ENCODE peak calls at places on chromosomes 5 and 9, in six cellular contexts. One of them, this sample, is unnamed.

GRCh38 chr9:114908104-114908621 is 22.2 kb downstream of the TNFSF8 start:
- DNase-seq in anterior cingulate cortex: no peak
- DNase-seq in GDM1: no peak
- DNase-seq in HTR-8/SVneo: peak
- DNase-seq in HL-60: no peak
- DNase-seq in NCI-H226: peak
- DNase-seq in this sample: no peak

GRCh38 chr9:104572612-104573011 is 3.6 kb downstream of the OR13C8 start:
- DNase-seq in anterior cingulate cortex: no peak
- DNase-seq in GDM1: no peak
- DNase-seq in HTR-8/SVneo: no peak
- DNase-seq in HL-60: no peak
- DNase-seq in NCI-H226: no peak
- DNase-seq in this sample: no peak

GRCh38 chr5:62124266-62124665 is 181.7 kb upstream of the KIF2A start:
- DNase-seq in anterior cingulate cortex: no peak
- DNase-seq in GDM1: no peak
- DNase-seq in HTR-8/SVneo: no peak
- DNase-seq in HL-60: no peak
- DNase-seq in NCI-H226: no peak
- DNase-seq in this sample: no peak

GRCh38 chr9:14616188-14616982 is 76.8 kb downstream of the ZDHHC21 start:
- DNase-seq in anterior cingulate cortex: no peak
- DNase-seq in GDM1: no peak
- DNase-seq in HTR-8/SVneo: peak
- DNase-seq in HL-60: no peak
- DNase-seq in NCI-H226: no peak
- DNase-seq in this sample: no peak

GRCh38 chr5:150320048-150320555 is 17.4 kb upstream of the ARSI start:
- DNase-seq in anterior cingulate cortex: no peak
- DNase-seq in GDM1: no peak
- DNase-seq in HTR-8/SVneo: peak
- DNase-seq in HL-60: no peak
- DNase-seq in NCI-H226: peak
- DNase-seq in this sample: no peak

GRCh38 chr9:129126789-129127618 is 15.8 kb downstream of the PTPA start:
- DNase-seq in anterior cingulate cortex: no peak
- DNase-seq in GDM1: no peak
- DNase-seq in HTR-8/SVneo: no peak
- DNase-seq in HL-60: no peak
- DNase-seq in NCI-H226: no peak
- DNase-seq in this sample: no peak

GRCh38 chr9:404229-404628 is 189.6 kb downstream of the DOCK8 start:
- DNase-seq in anterior cingulate cortex: no peak
- DNase-seq in GDM1: no peak
- DNase-seq in HTR-8/SVneo: no peak
- DNase-seq in HL-60: no peak
- DNase-seq in NCI-H226: no peak
- DNase-seq in this sample: no peak

GRCh38 chr5:103587185-103587748 is 24.7 kb upstream of the NUDT12 start:
- DNase-seq in anterior cingulate cortex: no peak
- DNase-seq in GDM1: no peak
- DNase-seq in HTR-8/SVneo: peak
- DNase-seq in HL-60: no peak
- DNase-seq in NCI-H226: peak
- DNase-seq in this sample: no peak

GRCh38 chr9:33233659-33234335 is 6.2 kb upstream of the SPINK4 start:
- DNase-seq in anterior cingulate cortex: no peak
- DNase-seq in GDM1: no peak
- DNase-seq in HTR-8/SVneo: peak
- DNase-seq in HL-60: no peak
- DNase-seq in NCI-H226: peak
- DNase-seq in this sample: no peak

GRCh38 chr9:2018162-2018643 is 3.1 kb downstream of the SMARCA2 start:
- DNase-seq in anterior cingulate cortex: no peak
- DNase-seq in GDM1: no peak
- DNase-seq in HTR-8/SVneo: no peak
- DNase-seq in HL-60: no peak
- DNase-seq in NCI-H226: no peak
- DNase-seq in this sample: no peak

GRCh38 chr9:132108728-132109127 is 29.1 kb upstream of the MED27 start:
- DNase-seq in anterior cingulate cortex: no peak
- DNase-seq in GDM1: no peak
- DNase-seq in HTR-8/SVneo: no peak
- DNase-seq in HL-60: no peak
- DNase-seq in NCI-H226: no peak
- DNase-seq in this sample: no peak

GRCh38 chr5:74919487-74919886 is 53.3 kb upstream of the FAM169A start:
- DNase-seq in anterior cingulate cortex: no peak
- DNase-seq in GDM1: no peak
- DNase-seq in HTR-8/SVneo: peak
- DNase-seq in HL-60: no peak
- DNase-seq in NCI-H226: no peak
- DNase-seq in this sample: peak

GRCh38 chr9:137085918-137086530 is 761 bp upstream of the MAN1B1 start:
- DNase-seq in anterior cingulate cortex: no peak
- DNase-seq in GDM1: no peak
- DNase-seq in HTR-8/SVneo: no peak
- DNase-seq in HL-60: no peak
- DNase-seq in NCI-H226: peak
- DNase-seq in this sample: no peak

GRCh38 chr5:172891716-172892421 is 57.8 kb downstream of the ERGIC1 start:
- DNase-seq in anterior cingulate cortex: no peak
- DNase-seq in GDM1: no peak
- DNase-seq in HTR-8/SVneo: no peak
- DNase-seq in HL-60: no peak
- DNase-seq in NCI-H226: no peak
- DNase-seq in this sample: no peak

GRCh38 chr5:34734321-34734720 is 78.2 kb downstream of the RAI14 start:
- DNase-seq in anterior cingulate cortex: no peak
- DNase-seq in GDM1: no peak
- DNase-seq in HTR-8/SVneo: no peak
- DNase-seq in HL-60: no peak
- DNase-seq in NCI-H226: peak
- DNase-seq in this sample: no peak

GRCh38 chr5:149869266-149869875 is 75.2 kb downstream of the PDE6A start:
- DNase-seq in anterior cingulate cortex: no peak
- DNase-seq in GDM1: no peak
- DNase-seq in HTR-8/SVneo: no peak
- DNase-seq in HL-60: no peak
- DNase-seq in NCI-H226: no peak
- DNase-seq in this sample: no peak

GRCh38 chr9:129868571-129869486 is 33.6 kb downstream of the USP20 start:
- DNase-seq in anterior cingulate cortex: no peak
- DNase-seq in GDM1: no peak
- DNase-seq in HTR-8/SVneo: no peak
- DNase-seq in HL-60: no peak
- DNase-seq in NCI-H226: no peak
- DNase-seq in this sample: no peak

GRCh38 chr5:73388371-73388684 is 60.2 kb downstream of the FOXD1 start:
- DNase-seq in anterior cingulate cortex: no peak
- DNase-seq in GDM1: no peak
- DNase-seq in HTR-8/SVneo: peak
- DNase-seq in HL-60: no peak
- DNase-seq in NCI-H226: no peak
- DNase-seq in this sample: no peak

GRCh38 chr9:19782005-19782404 is 6.8 kb downstream of the SLC24A2 start:
- DNase-seq in anterior cingulate cortex: no peak
- DNase-seq in GDM1: no peak
- DNase-seq in HTR-8/SVneo: no peak
- DNase-seq in HL-60: no peak
- DNase-seq in NCI-H226: no peak
- DNase-seq in this sample: no peak

GRCh38 chr9:98218562-98219363 is 26.3 kb upstream of the CORO2A start:
- DNase-seq in anterior cingulate cortex: no peak
- DNase-seq in GDM1: no peak
- DNase-seq in HTR-8/SVneo: no peak
- DNase-seq in HL-60: no peak
- DNase-seq in NCI-H226: no peak
- DNase-seq in this sample: no peak

GRCh38 chr9:98522487-98522886 is 186.2 kb downstream of the GABBR2 start:
- DNase-seq in anterior cingulate cortex: no peak
- DNase-seq in GDM1: no peak
- DNase-seq in HTR-8/SVneo: no peak
- DNase-seq in HL-60: no peak
- DNase-seq in NCI-H226: no peak
- DNase-seq in this sample: no peak

GRCh38 chr5:82050955-82051354 is 79.1 kb downstream of the ATG10 start:
- DNase-seq in anterior cingulate cortex: no peak
- DNase-seq in GDM1: no peak
- DNase-seq in HTR-8/SVneo: no peak
- DNase-seq in HL-60: no peak
- DNase-seq in NCI-H226: no peak
- DNase-seq in this sample: no peak

GRCh38 chr5:116685069-116685468 is 110.4 kb upstream of the SEMA6A start:
- DNase-seq in anterior cingulate cortex: no peak
- DNase-seq in GDM1: no peak
- DNase-seq in HTR-8/SVneo: no peak
- DNase-seq in HL-60: no peak
- DNase-seq in NCI-H226: no peak
- DNase-seq in this sample: no peak

GRCh38 chr5:104385901-104386300 is 823.3 kb upstream of the NUDT12 start:
- DNase-seq in anterior cingulate cortex: no peak
- DNase-seq in GDM1: no peak
- DNase-seq in HTR-8/SVneo: no peak
- DNase-seq in HL-60: no peak
- DNase-seq in NCI-H226: no peak
- DNase-seq in this sample: no peak

GRCh38 chr5:149780043-149780737 is 50.1 kb downstream of the PPARGC1B start:
- DNase-seq in anterior cingulate cortex: no peak
- DNase-seq in GDM1: no peak
- DNase-seq in HTR-8/SVneo: no peak
- DNase-seq in HL-60: no peak
- DNase-seq in NCI-H226: no peak
- DNase-seq in this sample: no peak

GRCh38 chr5:57778528-57779175 is 296.0 kb upstream of the ACTBL2 start:
- DNase-seq in anterior cingulate cortex: no peak
- DNase-seq in GDM1: no peak
- DNase-seq in HTR-8/SVneo: no peak
- DNase-seq in HL-60: no peak
- DNase-seq in NCI-H226: peak
- DNase-seq in this sample: no peak

GRCh38 chr9:35749515-35750255 is 598 bp downstream of the RGP1 start:
- DNase-seq in anterior cingulate cortex: peak
- DNase-seq in GDM1: no peak
- DNase-seq in HTR-8/SVneo: no peak
- DNase-seq in HL-60: no peak
- DNase-seq in NCI-H226: no peak
- DNase-seq in this sample: peak

GRCh38 chr9:133238851-133239532 is 29.9 kb upstream of the OBP2B start:
- DNase-seq in anterior cingulate cortex: no peak
- DNase-seq in GDM1: no peak
- DNase-seq in HTR-8/SVneo: peak
- DNase-seq in HL-60: peak
- DNase-seq in NCI-H226: peak
- DNase-seq in this sample: peak

GRCh38 chr5:16626696-16627264 is 10.0 kb upstream of the RETREG1 start:
- DNase-seq in anterior cingulate cortex: no peak
- DNase-seq in GDM1: no peak
- DNase-seq in HTR-8/SVneo: no peak
- DNase-seq in HL-60: peak
- DNase-seq in NCI-H226: no peak
- DNase-seq in this sample: no peak

This sample was measured in GM10248.